ENCODE peak calls at places on chromosomes 6 and 20, in five cellular contexts. One of them, this sample, is unnamed. For H3K27me3, the result is how much of the 10 kb centered on the place peaks cover.

GRCh38 chr6:159595173-159595572 is 97.9 kb downstream of the SOD2 start:
- DNase-seq in GM23338: no peak
- DNase-seq in GM06990: no peak
- DNase-seq in DND-41: no peak
- DNase-seq in endodermal cell: no peak
- DNase-seq in this sample: no peak

GRCh38 chr20:21189761-21190523 is 64.1 kb downstream of the KIZ start:
- DNase-seq in GM23338: peak
- DNase-seq in GM06990: no peak
- DNase-seq in DND-41: no peak
- DNase-seq in endodermal cell: peak
- DNase-seq in this sample: no peak

GRCh38 chr6:157455731-157456523 is 74.9 kb downstream of the ZDHHC14 start:
- DNase-seq in GM23338: peak
- DNase-seq in GM06990: no peak
- DNase-seq in DND-41: no peak
- DNase-seq in endodermal cell: no peak
- DNase-seq in this sample: no peak

GRCh38 chr6:26304213-26305096 is 60.5 kb upstream of the BTN3A2 start:
- DNase-seq in GM23338: peak
- DNase-seq in GM06990: peak
- DNase-seq in DND-41: peak
- DNase-seq in endodermal cell: no peak
- DNase-seq in this sample: no peak

GRCh38 chr6:39980839-39981580 is 46.7 kb upstream of the MOCS1 start:
- DNase-seq in GM23338: peak
- DNase-seq in GM06990: no peak
- DNase-seq in DND-41: peak
- DNase-seq in endodermal cell: peak
- DNase-seq in this sample: peak

GRCh38 chr6:115323001-115323400 is 737.7 kb downstream of the FRK start:
- DNase-seq in GM23338: no peak
- DNase-seq in GM06990: no peak
- DNase-seq in DND-41: no peak
- DNase-seq in endodermal cell: no peak
- DNase-seq in this sample: no peak

GRCh38 chr20:49603209-49603627 is 35.3 kb upstream of the PTGIS start:
- DNase-seq in GM23338: peak
- DNase-seq in GM06990: no peak
- DNase-seq in DND-41: no peak
- DNase-seq in endodermal cell: peak
- DNase-seq in this sample: peak

GRCh38 chr6:85464260-85464644 is 14.4 kb downstream of the NT5E start:
- DNase-seq in GM23338: no peak
- DNase-seq in GM06990: no peak
- DNase-seq in DND-41: no peak
- DNase-seq in endodermal cell: peak
- DNase-seq in this sample: no peak

GRCh38 chr6:42532038-42532669 is 31.7 kb upstream of the UBR2 start:
- DNase-seq in GM23338: peak
- DNase-seq in GM06990: peak
- DNase-seq in DND-41: peak
- DNase-seq in endodermal cell: no peak
- DNase-seq in this sample: peak

GRCh38 chr6:167699141-167700036 is 127.3 kb upstream of the AFDN start:
- DNase-seq in GM23338: no peak
- DNase-seq in GM06990: peak
- DNase-seq in DND-41: peak
- DNase-seq in endodermal cell: peak
- DNase-seq in this sample: no peak

GRCh38 chr6:26270121-26270861 is 94.7 kb upstream of the BTN3A2 start:
- DNase-seq in GM23338: peak
- DNase-seq in GM06990: no peak
- DNase-seq in DND-41: peak
- DNase-seq in endodermal cell: no peak
- DNase-seq in this sample: no peak

GRCh38 chr6:26012061-26012460 is 49.5 kb downstream of the TRIM38 start:
- DNase-seq in GM23338: no peak
- DNase-seq in GM06990: no peak
- DNase-seq in DND-41: no peak
- DNase-seq in endodermal cell: no peak
- DNase-seq in this sample: no peak

GRCh38 chr6:42141603-42142117 is 760 bp downstream of the C6orf132 start:
- DNase-seq in GM23338: no peak
- DNase-seq in GM06990: no peak
- DNase-seq in DND-41: no peak
- DNase-seq in endodermal cell: peak
- DNase-seq in this sample: no peak

GRCh38 chr6:155121699-155122098 is 126.6 kb downstream of the TIAM2 start:
- DNase-seq in GM23338: peak
- DNase-seq in GM06990: no peak
- DNase-seq in DND-41: no peak
- DNase-seq in endodermal cell: peak
- DNase-seq in this sample: peak

GRCh38 chr6:27281105-27281539 is 31.0 kb downstream of the POM121L2 start:
- DNase-seq in GM23338: no peak
- DNase-seq in GM06990: no peak
- DNase-seq in DND-41: no peak
- DNase-seq in endodermal cell: no peak
- DNase-seq in this sample: no peak

GRCh38 chr6:155014715-155015300 is 19.7 kb downstream of the TIAM2 start:
- DNase-seq in GM23338: peak
- DNase-seq in GM06990: no peak
- DNase-seq in DND-41: no peak
- DNase-seq in endodermal cell: no peak
- DNase-seq in this sample: no peak

GRCh38 chr6:110513001-110513400 is 36.6 kb upstream of the SLC22A16 start:
- DNase-seq in GM23338: no peak
- DNase-seq in GM06990: no peak
- DNase-seq in DND-41: no peak
- DNase-seq in endodermal cell: no peak
- DNase-seq in this sample: no peak

GRCh38 chr20:57371363-57371762 is 19.8 kb upstream of the RBM38 start:
- DNase-seq in GM23338: no peak
- DNase-seq in GM06990: no peak
- DNase-seq in DND-41: no peak
- DNase-seq in endodermal cell: no peak
- DNase-seq in this sample: no peak

GRCh38 chr6:158361961-158362634 is 49.8 kb downstream of the TULP4 start:
- DNase-seq in GM23338: no peak
- DNase-seq in GM06990: no peak
- DNase-seq in DND-41: no peak
- DNase-seq in endodermal cell: no peak
- DNase-seq in this sample: no peak

GRCh38 chr6:35063701-35064507 is 77.2 kb downstream of the TCP11 start:
- DNase-seq in GM23338: no peak
- DNase-seq in GM06990: no peak
- DNase-seq in DND-41: no peak
- DNase-seq in endodermal cell: no peak
- DNase-seq in this sample: no peak

GRCh38 chr6:169424821-169425240 is 171.2 kb upstream of the THBS2 start:
- DNase-seq in GM23338: no peak
- DNase-seq in GM06990: no peak
- DNase-seq in DND-41: no peak
- DNase-seq in endodermal cell: no peak
- DNase-seq in this sample: no peak

GRCh38 chr20:15616626-15617025 is 956.6 kb downstream of the KIF16B start:
- DNase-seq in GM23338: no peak
- DNase-seq in GM06990: no peak
- DNase-seq in DND-41: no peak
- DNase-seq in endodermal cell: no peak
- DNase-seq in this sample: no peak

GRCh38 chr6:139510040-139510815 is 135.8 kb upstream of the CITED2 start:
- DNase-seq in GM23338: no peak
- DNase-seq in GM06990: no peak
- DNase-seq in DND-41: no peak
- DNase-seq in endodermal cell: no peak
- DNase-seq in this sample: no peak

GRCh38 chr6:34062815-34063214 is 83.1 kb downstream of the GRM4 start:
- DNase-seq in GM23338: peak
- DNase-seq in GM06990: no peak
- DNase-seq in DND-41: no peak
- DNase-seq in endodermal cell: peak
- DNase-seq in this sample: no peak

GRCh38 chr6:132669690-132670291 is 10.8 kb upstream of the TAAR1 start:
- DNase-seq in GM23338: peak
- DNase-seq in GM06990: peak
- DNase-seq in DND-41: no peak
- DNase-seq in endodermal cell: no peak
- DNase-seq in this sample: no peak
- TF ChIP-seq CTCF in GM23338: peak
- TF ChIP-seq CTCF in GM06990: peak
- TF ChIP-seq CTCF in DND-41: peak
- TF ChIP-seq CTCF in endodermal cell: peak
- TF ChIP-seq CTCF in this sample: no peak

GRCh38 chr6:21104288-21104687 is 489.3 kb upstream of the SOX4 start:
- DNase-seq in GM23338: no peak
- DNase-seq in GM06990: no peak
- DNase-seq in DND-41: no peak
- DNase-seq in endodermal cell: no peak
- DNase-seq in this sample: no peak
- H3K27me3 ChIP-seq in GM23338: under half
- H3K27me3 ChIP-seq in GM06990: under half
- H3K27me3 ChIP-seq in DND-41: under half
- H3K27me3 ChIP-seq in endodermal cell: under half
- H3K27me3 ChIP-seq in this sample: under half

DNA sequence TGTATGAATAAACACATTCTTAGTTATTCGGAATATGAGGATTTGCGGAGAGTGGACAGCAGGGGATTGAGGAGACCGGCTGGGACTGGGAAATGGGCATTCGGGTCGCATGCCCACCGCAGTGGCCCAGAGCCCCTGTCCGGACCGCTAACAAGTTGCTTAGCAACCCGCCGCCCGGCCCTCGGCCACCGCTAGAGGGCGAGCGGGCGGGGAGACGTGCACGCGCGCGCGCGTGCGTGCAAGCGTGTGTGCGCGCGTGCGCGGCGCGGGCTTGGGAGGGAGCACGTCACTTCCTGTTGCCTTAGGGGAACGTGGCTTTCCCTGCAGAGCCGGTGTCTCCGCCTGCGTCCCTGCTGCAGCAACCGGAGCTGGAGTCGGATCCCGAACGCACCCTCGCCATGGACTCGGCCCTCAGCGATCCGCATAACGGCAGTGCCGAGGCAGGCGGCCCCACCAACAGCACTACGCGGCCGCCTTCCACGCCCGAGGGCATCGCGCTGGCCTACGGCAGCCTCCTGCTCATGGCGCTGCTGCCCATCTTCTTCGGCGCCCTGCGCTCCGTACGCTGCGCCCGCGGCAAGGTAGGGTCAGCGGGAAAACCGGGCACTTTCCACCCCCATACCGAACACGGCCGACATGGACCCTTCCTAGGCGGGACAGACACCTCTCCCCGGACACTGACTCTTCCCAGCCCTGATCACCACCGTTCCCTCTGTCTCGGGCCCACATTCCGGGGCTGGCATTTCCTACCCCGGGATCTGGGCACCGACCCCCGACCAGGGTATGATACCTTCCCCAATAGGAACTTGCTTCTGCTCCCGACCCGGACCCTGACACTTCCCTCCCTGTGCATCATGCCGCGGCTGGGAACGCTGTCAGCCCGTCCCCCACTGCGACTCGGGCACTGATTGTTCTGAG is at the start of gene HM13:
- DNase-seq in GM23338: peak
- DNase-seq in GM06990: peak
- DNase-seq in DND-41: peak
- DNase-seq in endodermal cell: peak
- DNase-seq in this sample: peak
- TF ChIP-seq CTCF in GM23338: peak
- TF ChIP-seq CTCF in GM06990: peak
- TF ChIP-seq CTCF in DND-41: peak
- TF ChIP-seq CTCF in endodermal cell: peak
- TF ChIP-seq CTCF in this sample: peak

DNA sequence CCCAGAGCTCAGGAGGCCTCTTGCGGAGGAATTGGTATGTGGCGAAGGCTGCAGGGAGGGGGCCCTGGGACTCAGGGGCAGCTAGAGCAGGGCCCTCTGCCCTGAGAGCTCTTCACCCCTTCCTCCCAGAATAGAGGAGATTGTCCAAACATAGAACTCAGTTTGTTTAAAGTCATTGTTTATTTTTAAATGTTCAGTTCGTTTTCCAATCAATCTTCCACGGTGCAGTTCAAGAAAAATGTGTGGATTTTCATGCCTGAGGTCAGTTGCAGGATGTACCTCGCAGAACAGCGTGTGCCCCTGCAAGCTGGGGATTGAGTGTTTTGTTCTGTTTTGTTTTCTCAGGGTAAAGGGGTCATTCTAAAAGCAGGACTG is 37.2 kb downstream of the MGME1 start:
- DNase-seq in GM23338: no peak
- DNase-seq in GM06990: no peak
- DNase-seq in DND-41: no peak
- DNase-seq in endodermal cell: no peak
- DNase-seq in this sample: no peak
- H3K27me3 ChIP-seq in GM23338: under half
- H3K27me3 ChIP-seq in GM06990: under half
- H3K27me3 ChIP-seq in DND-41: under half
- H3K27me3 ChIP-seq in endodermal cell: under half
- H3K27me3 ChIP-seq in this sample: under half

GRCh38 chr6:127684501-127684900 is 107.5 kb downstream of the C6orf58 start:
- DNase-seq in GM23338: no peak
- DNase-seq in GM06990: no peak
- DNase-seq in DND-41: no peak
- DNase-seq in endodermal cell: no peak
- DNase-seq in this sample: no peak

GRCh38 chr6:127691147-127691546 is 114.2 kb downstream of the C6orf58 start:
- DNase-seq in GM23338: no peak
- DNase-seq in GM06990: no peak
- DNase-seq in DND-41: no peak
- DNase-seq in endodermal cell: no peak
- DNase-seq in this sample: no peak

GRCh38 chr6:127695108-127695507 is 118.1 kb downstream of the C6orf58 start:
- DNase-seq in GM23338: no peak
- DNase-seq in GM06990: no peak
- DNase-seq in DND-41: no peak
- DNase-seq in endodermal cell: no peak
- DNase-seq in this sample: no peak

GRCh38 chr6:127690588-127690987 is 113.6 kb downstream of the C6orf58 start:
- DNase-seq in GM23338: no peak
- DNase-seq in GM06990: no peak
- DNase-seq in DND-41: no peak
- DNase-seq in endodermal cell: no peak
- DNase-seq in this sample: no peak

DNA sequence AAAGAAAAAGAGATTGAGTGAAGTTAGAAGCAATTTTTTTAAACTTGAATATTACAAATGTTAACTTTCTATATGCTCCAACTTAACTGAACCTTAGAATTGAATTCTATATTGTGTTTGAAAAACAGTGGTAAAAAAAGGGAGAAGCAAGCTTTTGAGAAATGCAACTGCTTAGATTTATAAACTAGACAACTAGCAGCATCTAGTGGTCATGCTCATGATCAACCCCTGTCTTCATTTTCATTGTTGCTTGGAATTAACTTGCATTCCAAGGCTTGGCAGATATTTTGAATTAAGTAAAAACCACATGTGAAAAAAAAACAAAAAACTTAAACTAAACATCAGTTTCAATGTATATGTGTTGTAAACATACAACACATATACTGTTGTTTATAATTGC is 113.1 kb downstream of the C6orf58 start:
- DNase-seq in GM23338: peak
- DNase-seq in GM06990: no peak
- DNase-seq in DND-41: no peak
- DNase-seq in endodermal cell: no peak
- DNase-seq in this sample: no peak
- TF ChIP-seq CTCF in GM23338: peak
- TF ChIP-seq CTCF in GM06990: peak
- TF ChIP-seq CTCF in DND-41: peak
- TF ChIP-seq CTCF in endodermal cell: peak
- TF ChIP-seq CTCF in this sample: peak

This sample was measured in WERI-Rb-1.